ENCODE peak calls at places on chromosomes 6 and 20, in seven cellular contexts. R is astrocyte; E is activated T-cell treated with anti-CD3 and anti-CD28 coated beads for 1 hour; L is SW 1271; X is mucosa of descending colon; M is RCC 7860; S is stimulated activated CD4-positive, alpha-beta T cell treated with anti-CD3 and anti-CD28 coated beads, TNF-alpha, amount 100 ng/mL, for 24 hours. K is an unnamed sample.

GRCh38 chr20:2652724-2653510 is 485 bp downstream of the NOP56 start:
- DNase-seq in R (no peak), E (no peak), L (peak; percentile 52), X (peak; percentile 35), M (peak; percentile 5), S (peak; percentile 27), K (no peak)

GRCh38 chr20:14210146-14210545 is 127.3 kb downstream of the FLRT3 start:
- DNase-seq in R (no peak), E (no peak), L (no peak), X (no peak), M (no peak), S (no peak), K (no peak)

GRCh38 chr20:35166242-35166830 is 5.5 kb upstream of the PROCR start:
- DNase-seq in R (no peak), E (no peak), L (no peak), X (no peak), M (no peak), S (no peak), K (peak; percentile 12)

GRCh38 chr6:34305497-34305896 is 56.7 kb upstream of the SMIM29 start:
- DNase-seq in R (no peak), E (no peak), L (no peak), X (no peak), M (no peak), S (no peak), K (no peak)

GRCh38 chr6:11525468-11526155 is 11.9 kb upstream of the TMEM170B start:
- DNase-seq in R (no peak), E (no peak), L (no peak), X (no peak), M (no peak), S (no peak), K (no peak)

GRCh38 chr20:13739726-13740649 is 44.7 kb downstream of the ESF1 start:
- DNase-seq in R (no peak), E (no peak), L (no peak), X (no peak), M (no peak), S (no peak), K (no peak)

GRCh38 chr20:22456109-22456508 is 128.3 kb downstream of the FOXA2 start:
- DNase-seq in R (no peak), E (no peak), L (no peak), X (no peak), M (no peak), S (no peak), K (no peak)

GRCh38 chr6:125986956-125987617 is 747 bp downstream of the TRMT11 start:
- DNase-seq in R (peak; percentile 22), E (no peak), L (peak; percentile 57), X (no peak), M (no peak), S (no peak), K (peak; percentile 35)

GRCh38 chr20:46063151-46063550 is 26.6 kb downstream of the NCOA5 start:
- DNase-seq in R (no peak), E (no peak), L (no peak), X (no peak), M (no peak), S (no peak), K (no peak)

GRCh38 chr6:30814137-30815084 is 69.9 kb upstream of the DDR1 start:
- DNase-seq in R (peak; percentile 81), E (peak; percentile 36), L (peak; percentile 52), X (no peak), M (peak; percentile 57), S (no peak), K (peak; percentile 91)

GRCh38 chr6:35592178-35592577 is 79.5 kb upstream of the TULP1 start:
- DNase-seq in R (no peak), E (no peak), L (no peak), X (no peak), M (no peak), S (no peak), K (no peak)

GRCh38 chr6:87697581-87698552 is 4.2 kb downstream of the AKIRIN2 start:
- DNase-seq in R (peak; percentile 95), E (no peak), L (no peak), X (no peak), M (no peak), S (no peak), K (peak; percentile 62)

GRCh38 chr6:22906091-22906549 is 336.8 kb downstream of the HDGFL1 start:
- DNase-seq in R (peak; percentile 20), E (no peak), L (peak; percentile 42), X (no peak), M (peak; percentile 13), S (no peak), K (peak; percentile 78)

GRCh38 chr6:47103931-47104330 is 61.8 kb upstream of the ADGRF1 start:
- DNase-seq in R (no peak), E (no peak), L (no peak), X (no peak), M (no peak), S (no peak), K (no peak)

GRCh38 chr6:86508230-86508629 is 429.1 kb upstream of the HTR1E start:
- DNase-seq in R (no peak), E (no peak), L (no peak), X (no peak), M (no peak), S (no peak), K (no peak)

GRCh38 chr6:43870660-43871061 is 100.7 kb downstream of the VEGFA start:
- DNase-seq in R (peak; percentile 31), E (no peak), L (no peak), X (no peak), M (no peak), S (no peak), K (no peak)

GRCh38 chr6:31473780-31474725 is 23.9 kb upstream of the MICB start:
- DNase-seq in R (peak; percentile 65), E (no peak), L (no peak), X (no peak), M (no peak), S (no peak), K (peak; percentile 62)

GRCh38 chr6:69705954-69706353 is 90.9 kb downstream of the LMBRD1 start:
- DNase-seq in R (no peak), E (no peak), L (no peak), X (no peak), M (no peak), S (no peak), K (no peak)

GRCh38 chr6:136862662-136863061 is 40.3 kb downstream of the PEX7 start:
- DNase-seq in R (no peak), E (no peak), L (no peak), X (no peak), M (no peak), S (no peak), K (no peak)

GRCh38 chr6:10375391-10375969 is 39.4 kb downstream of the TFAP2A start:
- DNase-seq in R (no peak), E (no peak), L (no peak), X (no peak), M (no peak), S (no peak), K (peak; percentile 42)

GRCh38 chr6:44142835-44143234 is 15.5 kb downstream of the TMEM63B start:
- DNase-seq in R (no peak), E (no peak), L (no peak), X (no peak), M (no peak), S (no peak), K (no peak)

GRCh38 chr6:125550892-125551291 is 198.5 kb upstream of the HEY2 start:
- DNase-seq in R (no peak), E (no peak), L (no peak), X (no peak), M (no peak), S (no peak), K (peak; percentile 40)

GRCh38 chr6:113649276-113649675 is 207.9 kb upstream of the MARCKS start:
- DNase-seq in R (peak; percentile 56), E (no peak), L (no peak), X (no peak), M (no peak), S (no peak), K (peak; percentile 62)

GRCh38 chr20:16528078-16528477 is 45.2 kb downstream of the KIF16B start:
- DNase-seq in R (peak; percentile 88), E (no peak), L (peak; percentile 30), X (peak; percentile 79), M (peak; percentile 57), S (no peak), K (peak; percentile 92)

GRCh38 chr20:14717124-14718004 is 380.0 kb upstream of the FLRT3 start:
- DNase-seq in R (no peak), E (no peak), L (no peak), X (no peak), M (peak; percentile 5), S (no peak), K (no peak)